ENCODE peak calls at places on chromosomes 12 and 14, in ten cellular contexts. Y, R, E, C, F, I, A, S, V and O are unnamed samples.

GRCh38 chr14:35858521-35859209 is 32.5 kb downstream of the BRMS1L start:
- DNase-seq in Y (peak), R (no peak), E (peak), C (no peak), F (no peak), I (no peak), A (no peak), S (no peak), V (no peak), O (no peak)

GRCh38 chr12:64806593-64806992 is 17.9 kb upstream of the TBC1D30 start:
- DNase-seq in Y (peak), R (no peak), E (peak), C (no peak), F (no peak), I (no peak), A (no peak), S (no peak), V (no peak), O (no peak)

GRCh38 chr14:42437809-42438208 is 831.1 kb downstream of the LRFN5 start:
- DNase-seq in Y (no peak), R (no peak), E (no peak), C (no peak), F (no peak), I (no peak), A (no peak), S (no peak), V (no peak), O (no peak)

GRCh38 chr14:60656755-60657608 is 7.7 kb upstream of the SIX1 start:
- DNase-seq in Y (peak), R (peak), E (peak), C (peak), F (peak), I (no peak), A (peak), S (peak), V (peak), O (peak)

GRCh38 chr12:67052981-67053380 is 216.2 kb upstream of the CAND1 start:
- DNase-seq in Y (peak), R (no peak), E (no peak), C (no peak), F (no peak), I (no peak), A (no peak), S (no peak), V (no peak), O (no peak)

GRCh38 chr12:3795800-3796133 is 42.9 kb upstream of the CRACR2A start:
- DNase-seq in Y (no peak), R (no peak), E (no peak), C (no peak), F (no peak), I (no peak), A (no peak), S (no peak), V (no peak), O (no peak)

GRCh38 chr12:109139360-109139759 is 23.0 kb downstream of the ACACB start:
- DNase-seq in Y (no peak), R (no peak), E (no peak), C (no peak), F (no peak), I (no peak), A (no peak), S (no peak), V (no peak), O (no peak)

GRCh38 chr12:93447555-93448265 is 6.0 kb upstream of the UBE2N start:
- DNase-seq in Y (no peak), R (no peak), E (no peak), C (no peak), F (no peak), I (no peak), A (no peak), S (no peak), V (no peak), O (no peak)

GRCh38 chr14:41817626-41818025 is 210.9 kb downstream of the LRFN5 start:
- DNase-seq in Y (peak), R (no peak), E (peak), C (no peak), F (no peak), I (no peak), A (no peak), S (no peak), V (no peak), O (no peak)

GRCh38 chr14:23137221-23138172 is 18.4 kb upstream of the CEBPE start:
- DNase-seq in Y (no peak), R (no peak), E (no peak), C (no peak), F (no peak), I (no peak), A (no peak), S (no peak), V (no peak), O (no peak)

GRCh38 chr12:124713436-124714082 is 146.1 kb upstream of the NCOR2 start:
- DNase-seq in Y (peak), R (peak), E (peak), C (no peak), F (no peak), I (no peak), A (peak), S (no peak), V (no peak), O (no peak)

GRCh38 chr12:86389949-86390348 is 133.8 kb upstream of the MGAT4C start:
- DNase-seq in Y (peak), R (no peak), E (peak), C (no peak), F (no peak), I (no peak), A (no peak), S (no peak), V (no peak), O (no peak)

GRCh38 chr12:28793767-28794166 is 355.3 kb upstream of the FAR2 start:
- DNase-seq in Y (peak), R (no peak), E (no peak), C (no peak), F (no peak), I (no peak), A (no peak), S (no peak), V (no peak), O (no peak)

GRCh38 chr12:48441122-48441521 is 31.2 kb upstream of the ANP32D start:
- DNase-seq in Y (no peak), R (no peak), E (no peak), C (no peak), F (peak), I (no peak), A (peak), S (no peak), V (no peak), O (no peak)

GRCh38 chr14:84826349-84826748 is 703.6 kb upstream of the FLRT2 start:
- DNase-seq in Y (peak), R (no peak), E (no peak), C (no peak), F (no peak), I (no peak), A (no peak), S (no peak), V (no peak), O (no peak)

GRCh38 chr12:47458273-47458672 is 247.6 kb downstream of the RPAP3 start:
- DNase-seq in Y (peak), R (no peak), E (no peak), C (no peak), F (no peak), I (no peak), A (no peak), S (no peak), V (peak), O (no peak)

GRCh38 chr14:35573911-35574310 is 39.9 kb downstream of the INSM2 start:
- DNase-seq in Y (no peak), R (no peak), E (no peak), C (no peak), F (no peak), I (no peak), A (no peak), S (no peak), V (no peak), O (no peak)

GRCh38 chr14:61355892-61356325 is 34.5 kb downstream of the PRKCH start:
- DNase-seq in Y (peak), R (peak), E (peak), C (no peak), F (peak), I (peak), A (no peak), S (no peak), V (peak), O (no peak)

GRCh38 chr12:17030338-17030737 is 424.4 kb upstream of the LMO3 start:
- DNase-seq in Y (no peak), R (no peak), E (no peak), C (no peak), F (no peak), I (no peak), A (peak), S (no peak), V (no peak), O (no peak)

GRCh38 chr14:20434701-20435453 is 1.1 kb downstream of the KLHL33 start:
- DNase-seq in Y (peak), R (no peak), E (no peak), C (no peak), F (no peak), I (peak), A (no peak), S (no peak), V (no peak), O (no peak)

GRCh38 chr12:60494249-60494648 is 898.4 kb downstream of the SLC16A7 start:
- DNase-seq in Y (peak), R (no peak), E (peak), C (no peak), F (no peak), I (no peak), A (peak), S (no peak), V (peak), O (no peak)

GRCh38 chr12:88578821-88579518 is 1.3 kb downstream of the KITLG start:
- DNase-seq in Y (no peak), R (peak), E (peak), C (peak), F (no peak), I (no peak), A (peak), S (peak), V (peak), O (no peak)
- TF ChIP-seq CTCF in Y (peak), R (peak), E (peak), C (peak), F (peak), I (peak), A (peak), S (peak), V (no peak), O (no peak)

DNA sequence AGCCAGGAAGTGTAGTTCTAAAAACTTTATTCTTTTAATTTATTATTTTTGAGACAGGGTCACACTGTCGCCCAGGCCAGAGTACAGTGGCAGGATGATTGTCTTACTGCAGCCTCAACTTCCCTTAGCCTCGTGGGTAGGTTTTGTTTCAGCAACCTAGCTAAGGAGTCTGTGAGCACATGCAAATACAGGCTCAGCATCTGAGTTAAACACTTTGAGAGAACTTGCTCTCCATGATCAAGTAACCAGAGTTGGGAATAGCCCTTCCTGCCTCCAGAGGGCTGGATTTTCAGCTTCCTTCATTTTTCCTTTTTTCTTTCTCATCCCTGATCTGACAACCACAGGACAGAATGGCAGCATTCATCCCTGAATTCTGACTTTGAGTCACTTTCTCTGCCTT is 871.3 kb downstream of the GALC start:
- DNase-seq in Y (no peak), R (no peak), E (no peak), C (no peak), F (no peak), I (no peak), A (no peak), S (no peak), V (no peak), O (no peak)
- TF ChIP-seq CTCF in Y (no peak), R (no peak), E (no peak), C (no peak), F (no peak), I (no peak), A (no peak), S (no peak), V (no peak), O (no peak)

DNA sequence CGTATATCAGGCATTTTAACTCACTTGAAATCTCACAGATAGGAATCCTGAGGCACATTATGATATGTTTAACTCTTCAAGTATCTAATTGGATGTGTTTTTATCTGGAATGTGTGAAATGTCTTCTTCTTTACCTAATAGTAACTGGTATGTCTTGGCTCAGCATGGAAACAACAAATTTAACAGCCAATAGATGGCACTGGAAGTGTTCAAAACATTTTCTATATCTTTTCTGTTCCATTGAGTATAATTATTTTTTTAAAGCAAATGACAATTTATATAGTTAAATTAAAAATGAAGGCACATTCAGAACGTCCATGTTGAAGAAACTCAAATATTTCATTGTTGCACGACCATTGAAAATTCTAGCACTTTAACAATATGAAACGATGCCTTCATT is 164.6 kb upstream of the SLC16A7 start:
- DNase-seq in Y (peak), R (no peak), E (peak), C (no peak), F (no peak), I (no peak), A (no peak), S (no peak), V (no peak), O (no peak)
- TF ChIP-seq CTCF in Y (peak), R (no peak), E (peak), C (no peak), F (no peak), I (peak), A (peak), S (no peak), V (no peak), O (no peak)

DNA sequence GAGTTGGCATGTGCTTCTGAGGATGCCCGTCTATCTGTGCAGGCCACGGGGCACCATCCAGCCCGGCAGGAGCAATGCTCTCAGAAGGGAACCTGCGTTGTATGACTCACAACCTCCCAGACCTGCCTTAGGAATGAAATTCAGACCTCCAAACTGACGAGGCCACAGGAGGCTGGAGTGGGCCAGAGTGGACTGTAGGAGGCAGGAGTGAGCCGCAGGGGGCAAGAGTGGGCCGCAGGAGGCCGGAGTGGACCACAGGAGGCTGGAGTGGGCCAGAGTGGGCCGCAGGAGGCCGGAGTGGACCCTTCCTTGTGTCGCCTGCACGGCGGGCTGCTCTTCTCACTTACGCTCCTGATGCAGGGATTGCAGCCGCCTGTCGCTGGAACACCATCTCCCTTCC is 11.1 kb upstream of the FBRSL1 start:
- DNase-seq in Y (no peak), R (no peak), E (no peak), C (no peak), F (no peak), I (no peak), A (no peak), S (no peak), V (no peak), O (no peak)
- TF ChIP-seq CTCF in Y (no peak), R (no peak), E (no peak), C (no peak), F (no peak), I (no peak), A (peak), S (peak), V (no peak), O (no peak)

GRCh38 chr14:75084513-75084912 is 15.1 kb downstream of the ZC2HC1C start:
- DNase-seq in Y (no peak), R (no peak), E (no peak), C (no peak), F (no peak), I (no peak), A (no peak), S (no peak), V (no peak), O (no peak)
- TF ChIP-seq CTCF in Y (no peak), R (no peak), E (no peak), C (no peak), F (no peak), I (peak), A (peak), S (no peak), V (peak), O (no peak)

DNA sequence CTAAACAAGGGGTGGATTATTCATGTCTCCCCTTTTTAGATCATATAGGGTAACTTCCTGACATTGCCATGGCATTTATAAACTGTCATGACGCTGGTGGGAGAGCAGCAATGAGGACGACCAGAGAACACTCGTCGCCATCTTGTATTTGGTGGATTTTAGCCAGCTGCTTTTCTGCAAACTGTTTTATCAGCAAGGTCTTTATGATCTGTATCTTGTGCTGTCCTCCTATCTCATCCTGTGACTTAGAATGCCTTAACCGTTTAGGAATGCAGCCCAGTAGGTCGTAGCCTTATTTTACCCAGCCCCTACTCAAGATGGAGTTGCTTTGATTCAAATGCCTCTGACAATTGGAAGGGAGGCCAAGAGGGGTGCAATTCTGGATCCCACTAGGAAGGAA is 5.8 kb upstream of the CCDC63 start:
- DNase-seq in Y (no peak), R (no peak), E (no peak), C (no peak), F (no peak), I (no peak), A (no peak), S (no peak), V (no peak), O (no peak)
- TF ChIP-seq CTCF in Y (no peak), R (no peak), E (no peak), C (no peak), F (no peak), I (no peak), A (no peak), S (no peak), V (no peak), O (no peak)

GRCh38 chr12:15323530-15323929 is 1.2 kb downstream of the PTPRO start:
- DNase-seq in Y (peak), R (no peak), E (no peak), C (no peak), F (no peak), I (no peak), A (no peak), S (no peak), V (no peak), O (no peak)

GRCh38 chr12:15320881-15321280 is 1.4 kb upstream of the PTPRO start:
- DNase-seq in Y (no peak), R (no peak), E (no peak), C (no peak), F (no peak), I (no peak), A (no peak), S (no peak), V (no peak), O (no peak)

GRCh38 chr12:15322164-15323054 is at the start of gene PTPRO:
- DNase-seq in Y (peak), R (no peak), E (peak), C (peak), F (peak), I (no peak), A (peak), S (peak), V (peak), O (peak)
- TF ChIP-seq CTCF in Y (no peak), R (no peak), E (no peak), C (peak), F (no peak), I (no peak), A (peak), S (peak), V (no peak), O (no peak)

GRCh38 chr14:65103150-65103760 is 938 bp upstream of the MAX start:
- DNase-seq in Y (peak), R (no peak), E (peak), C (no peak), F (no peak), I (no peak), A (peak), S (no peak), V (peak), O (no peak)
- TF ChIP-seq CTCF in Y (no peak), R (no peak), E (peak), C (no peak), F (no peak), I (no peak), A (peak), S (peak), V (no peak), O (no peak)

GRCh38 chr12:77204055-77204454 is 138.7 kb upstream of the E2F7 start:
- DNase-seq in Y (no peak), R (no peak), E (peak), C (no peak), F (no peak), I (no peak), A (peak), S (no peak), V (peak), O (no peak)
- TF ChIP-seq CTCF in Y (no peak), R (no peak), E (peak), C (no peak), F (no peak), I (peak), A (peak), S (no peak), V (no peak), O (no peak)

DNA sequence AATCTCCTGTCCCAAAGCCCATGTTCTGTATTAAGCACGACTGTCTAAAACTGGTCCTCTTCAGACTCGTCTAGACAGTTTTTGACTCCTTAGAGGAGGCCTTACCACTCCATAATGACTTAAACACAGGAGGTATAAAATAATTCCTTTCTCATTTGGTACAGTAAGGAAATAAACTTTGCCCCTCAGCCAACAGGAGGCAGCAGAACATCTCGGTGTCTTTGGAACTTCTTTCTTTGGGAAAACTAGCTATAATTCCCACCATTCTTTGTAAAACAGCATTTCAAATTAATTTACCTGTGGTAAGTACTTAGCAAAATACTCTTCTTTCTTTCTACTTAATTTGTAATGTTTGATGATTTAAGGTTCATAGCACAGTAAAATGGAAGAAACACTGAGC is 292.7 kb upstream of the G2E3 start:
- DNase-seq in Y (no peak), R (no peak), E (no peak), C (no peak), F (no peak), I (no peak), A (no peak), S (no peak), V (no peak), O (no peak)
- TF ChIP-seq CTCF in Y (no peak), R (no peak), E (no peak), C (no peak), F (no peak), I (no peak), A (peak), S (no peak), V (no peak), O (no peak)